ENCODE peak calls at places on chromosomes 6 and 20, in ten cellular contexts. One of them, this sample, is unnamed.

GRCh38 chr6:8108031-8108660 is 5.8 kb upstream of the EEF1E1 start:
- DNase-seq in foreskin fibroblast: peak; percentile 98
- DNase-seq in K562: peak; percentile 36
- DNase-seq in testis: no peak
- DNase-seq in psoas muscle: no peak
- DNase-seq in ovary: no peak
- DNase-seq in AG09319: peak; percentile 77
- DNase-seq in left ventricle myocardium inferior: no peak
- DNase-seq in GM13977: no peak
- DNase-seq in kidney: no peak
- DNase-seq in this sample: no peak

GRCh38 chr6:51960419-51960818 is 127.0 kb downstream of the PKHD1 start:
- DNase-seq in psoas muscle: no peak
- DNase-seq in left ventricle myocardium inferior: no peak
- DNase-seq in ovary: no peak
- DNase-seq in testis: peak; percentile 65
- DNase-seq in kidney: no peak
- DNase-seq in AG09319: no peak
- DNase-seq in GM13977: no peak
- DNase-seq in foreskin fibroblast: no peak
- DNase-seq in K562: no peak
- DNase-seq in this sample: no peak

GRCh38 chr6:63923139-63923739 is 287.6 kb downstream of the PHF3 start:
- DNase-seq in ovary: no peak
- DNase-seq in K562: peak; percentile 34
- DNase-seq in psoas muscle: no peak
- DNase-seq in testis: no peak
- DNase-seq in left ventricle myocardium inferior: no peak
- DNase-seq in GM13977: peak; percentile 36
- DNase-seq in AG09319: no peak
- DNase-seq in foreskin fibroblast: peak; percentile 3
- DNase-seq in kidney: no peak
- DNase-seq in this sample: peak; percentile 43

GRCh38 chr6:128725271-128726233 is 157.4 kb upstream of the LAMA2 start:
- DNase-seq in K562: peak; percentile 14
- DNase-seq in psoas muscle: no peak
- DNase-seq in kidney: no peak
- DNase-seq in testis: peak; percentile 39
- DNase-seq in AG09319: no peak
- DNase-seq in left ventricle myocardium inferior: no peak
- DNase-seq in ovary: peak; percentile 48
- DNase-seq in foreskin fibroblast: peak; percentile 31
- DNase-seq in GM13977: no peak
- DNase-seq in this sample: peak; percentile 8

GRCh38 chr6:121504227-121504626 is 68.8 kb downstream of the GJA1 start:
- DNase-seq in kidney: no peak
- DNase-seq in GM13977: no peak
- DNase-seq in left ventricle myocardium inferior: no peak
- DNase-seq in K562: no peak
- DNase-seq in AG09319: no peak
- DNase-seq in ovary: no peak
- DNase-seq in testis: no peak
- DNase-seq in foreskin fibroblast: peak; percentile 82
- DNase-seq in psoas muscle: no peak
- DNase-seq in this sample: no peak

GRCh38 chr6:116084284-116084683 is 16.4 kb upstream of the NT5DC1 start:
- DNase-seq in psoas muscle: no peak
- DNase-seq in testis: no peak
- DNase-seq in AG09319: no peak
- DNase-seq in K562: no peak
- DNase-seq in left ventricle myocardium inferior: no peak
- DNase-seq in GM13977: no peak
- DNase-seq in ovary: no peak
- DNase-seq in foreskin fibroblast: no peak
- DNase-seq in kidney: no peak
- DNase-seq in this sample: no peak

GRCh38 chr6:157317129-157317814 is 6.0 kb downstream of the TMEM242 start:
- DNase-seq in left ventricle myocardium inferior: peak; percentile 68
- DNase-seq in ovary: peak; percentile 90
- DNase-seq in K562: peak; percentile 73
- DNase-seq in GM13977: no peak
- DNase-seq in AG09319: peak; percentile 44
- DNase-seq in kidney: no peak
- DNase-seq in testis: peak; percentile 70
- DNase-seq in foreskin fibroblast: peak; percentile 87
- DNase-seq in psoas muscle: peak; percentile 86
- DNase-seq in this sample: no peak

GRCh38 chr20:39800548-39800947 is 838.4 kb downstream of the DHX35 start:
- DNase-seq in kidney: peak; percentile 45
- DNase-seq in testis: no peak
- DNase-seq in K562: no peak
- DNase-seq in left ventricle myocardium inferior: peak; percentile 56
- DNase-seq in ovary: no peak
- DNase-seq in GM13977: peak; percentile 5
- DNase-seq in psoas muscle: peak; percentile 65
- DNase-seq in AG09319: peak; percentile 30
- DNase-seq in foreskin fibroblast: peak; percentile 6
- DNase-seq in this sample: peak; percentile 22

DNA sequence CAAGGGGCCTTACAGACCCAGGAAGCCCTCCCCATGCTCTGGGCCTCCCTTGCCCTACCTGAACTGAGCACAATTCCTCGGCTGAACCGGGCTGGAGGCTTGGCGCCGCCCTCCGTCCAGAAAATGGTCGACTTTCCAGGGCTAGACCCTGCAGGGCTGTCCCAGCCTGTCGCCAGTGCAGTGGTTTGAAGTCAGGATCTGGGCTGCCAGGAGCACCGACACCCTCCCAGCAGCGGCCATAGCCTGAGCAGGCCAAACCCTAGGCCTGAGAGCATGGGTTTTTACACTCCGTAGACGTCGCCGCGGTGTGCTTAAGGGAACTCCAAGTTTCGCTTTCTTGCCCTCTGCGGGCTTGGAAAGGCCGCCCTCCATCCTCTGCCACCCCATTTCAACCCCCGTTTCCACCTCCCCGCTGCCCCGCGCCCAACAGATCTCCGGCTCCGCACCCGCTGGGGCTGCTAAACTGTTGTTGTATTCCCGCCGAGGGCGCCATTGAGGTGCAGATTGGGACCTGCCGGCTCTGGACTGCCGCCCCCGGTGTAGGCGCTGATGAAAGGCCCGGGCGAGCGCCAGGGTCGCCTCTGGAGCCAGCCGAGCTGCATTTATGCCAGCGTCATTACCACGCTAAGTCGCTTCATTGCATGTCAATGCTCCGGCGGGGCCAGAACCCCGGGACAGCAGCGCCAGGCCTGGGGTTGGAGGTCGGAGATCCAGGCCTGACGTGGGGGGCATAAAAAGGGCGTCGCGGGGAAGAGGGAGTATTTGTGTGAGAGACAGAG is 2.2 kb upstream of the TFAP2A start:
- DNase-seq in testis: no peak
- DNase-seq in AG09319: no peak
- DNase-seq in K562: no peak
- DNase-seq in ovary: no peak
- DNase-seq in kidney: no peak
- DNase-seq in left ventricle myocardium inferior: no peak
- DNase-seq in psoas muscle: no peak
- DNase-seq in foreskin fibroblast: no peak
- DNase-seq in GM13977: no peak
- DNase-seq in this sample: no peak
- TF ChIP-seq CTCF in testis: no peak
- TF ChIP-seq CTCF in AG09319: no peak
- TF ChIP-seq CTCF in K562: no peak
- TF ChIP-seq CTCF in ovary: no peak
- TF ChIP-seq CTCF in kidney: no peak
- TF ChIP-seq CTCF in left ventricle myocardium inferior: no peak
- TF ChIP-seq CTCF in psoas muscle: no peak
- TF ChIP-seq CTCF in foreskin fibroblast: no peak
- TF ChIP-seq CTCF in GM13977: no peak
- TF ChIP-seq CTCF in this sample: no peak

DNA sequence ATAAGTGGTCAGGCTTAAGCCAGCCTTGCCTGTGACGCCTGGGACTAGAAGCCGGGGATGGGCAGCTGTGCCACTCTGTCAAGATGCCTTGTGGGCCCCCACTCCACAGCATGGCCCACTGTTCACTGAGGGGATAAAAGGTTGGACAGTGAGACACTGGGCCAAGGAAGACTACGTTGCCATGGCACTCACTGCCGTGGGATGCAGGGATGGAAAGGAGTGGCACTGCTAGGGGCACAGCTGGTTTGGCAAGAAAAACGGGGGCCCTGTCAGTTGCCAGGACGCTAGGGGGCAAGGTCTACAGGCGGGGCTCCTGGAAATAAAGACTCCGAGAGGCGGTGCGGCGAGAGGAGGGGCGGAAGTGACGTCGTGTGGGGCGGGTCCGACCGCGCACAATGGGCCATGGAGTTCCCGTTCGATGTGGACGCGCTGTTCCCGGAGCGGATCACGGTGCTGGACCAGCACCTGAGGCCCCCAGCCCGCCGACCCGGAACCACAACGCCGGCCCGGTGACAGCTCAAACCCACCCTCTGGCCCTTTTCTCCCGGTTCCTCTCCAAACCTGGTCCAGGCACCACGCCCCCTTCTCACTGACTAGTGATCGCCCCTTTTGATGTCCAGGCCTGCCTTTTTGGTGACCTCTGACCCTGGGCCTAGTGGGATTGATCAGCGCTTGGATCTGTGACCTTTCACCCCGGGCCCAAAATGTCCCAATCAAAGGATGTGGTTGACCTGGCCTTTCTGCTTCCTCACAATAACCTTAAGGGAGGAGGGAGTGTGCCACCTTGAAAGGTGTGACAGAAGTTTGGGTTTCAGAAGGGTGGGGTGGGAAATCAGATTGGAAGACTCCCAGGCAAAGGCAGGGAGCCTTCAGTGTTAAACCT is at the start of gene ATAT1:
- DNase-seq in testis: peak; percentile 92
- DNase-seq in K562: peak; percentile 59
- DNase-seq in ovary: peak; percentile 91
- DNase-seq in kidney: peak; percentile 96
- DNase-seq in foreskin fibroblast: peak; percentile 78
- DNase-seq in left ventricle myocardium inferior: peak; percentile 92
- DNase-seq in GM13977: peak; percentile 88
- DNase-seq in AG09319: no peak
- DNase-seq in psoas muscle: peak; percentile 94
- DNase-seq in this sample: peak; percentile 91
- TF ChIP-seq CTCF in testis: peak; percentile 41
- TF ChIP-seq CTCF in K562: peak; percentile 23
- TF ChIP-seq CTCF in ovary: peak; percentile 47
- TF ChIP-seq CTCF in kidney: peak; percentile 50
- TF ChIP-seq CTCF in foreskin fibroblast: peak; percentile 41
- TF ChIP-seq CTCF in left ventricle myocardium inferior: peak; percentile 60
- TF ChIP-seq CTCF in GM13977: peak; percentile 35
- TF ChIP-seq CTCF in AG09319: peak; percentile 39
- TF ChIP-seq CTCF in psoas muscle: peak; percentile 24
- TF ChIP-seq CTCF in this sample: peak; percentile 51

DNA sequence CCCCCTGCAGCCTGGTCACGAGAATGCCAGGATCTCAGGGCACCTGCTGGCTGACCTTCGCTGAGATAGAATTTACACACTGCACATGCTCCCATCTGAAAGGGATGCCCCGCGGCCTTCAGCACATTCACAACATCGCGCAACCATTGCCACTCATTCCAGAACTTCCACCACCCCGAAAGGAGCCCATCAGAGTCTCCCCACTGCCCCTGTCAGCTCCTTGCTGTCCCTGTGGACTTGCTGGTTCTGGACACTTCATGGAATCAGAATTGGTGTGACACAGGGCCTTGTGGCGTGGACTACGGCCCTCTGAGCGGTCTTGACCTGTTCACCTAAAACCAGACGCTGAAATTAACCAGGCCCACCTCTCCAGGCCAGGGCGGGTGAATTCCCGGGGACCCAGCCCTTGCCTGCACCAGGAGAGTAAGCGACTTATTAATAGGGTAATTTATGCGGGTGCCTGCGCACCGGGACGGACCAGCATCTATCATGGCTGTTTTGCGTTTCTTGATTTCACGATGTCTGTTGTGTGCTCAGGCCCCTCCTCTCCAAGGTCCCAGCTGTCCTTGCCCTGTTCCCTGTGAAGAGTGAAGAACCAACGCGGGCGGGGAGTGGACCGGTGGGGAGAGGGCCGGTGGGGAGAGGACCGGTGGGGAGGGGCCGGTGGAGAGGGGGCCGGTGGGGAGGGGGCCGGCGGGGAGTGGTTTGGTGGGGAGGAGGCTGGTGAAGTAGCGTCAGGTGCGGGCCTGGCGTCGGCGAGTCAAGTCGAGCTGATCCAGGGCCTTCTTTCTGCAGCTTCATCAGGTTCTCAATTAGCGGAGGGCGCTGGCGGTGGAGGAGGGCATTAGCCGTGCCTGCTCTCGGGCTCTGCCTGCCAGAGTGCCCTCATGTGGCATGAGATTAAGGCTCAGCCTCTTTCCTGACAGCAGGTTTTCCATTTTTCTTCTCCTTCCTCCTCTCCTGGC is 20.9 kb upstream of the BHLHE23 start:
- DNase-seq in K562: no peak
- DNase-seq in kidney: peak; percentile 39
- DNase-seq in GM13977: peak; percentile 76
- DNase-seq in foreskin fibroblast: no peak
- DNase-seq in testis: no peak
- DNase-seq in AG09319: no peak
- DNase-seq in ovary: no peak
- DNase-seq in psoas muscle: peak; percentile 25
- DNase-seq in left ventricle myocardium inferior: peak; percentile 10
- DNase-seq in this sample: no peak
- TF ChIP-seq CTCF in K562: no peak
- TF ChIP-seq CTCF in kidney: no peak
- TF ChIP-seq CTCF in GM13977: peak; percentile 14
- TF ChIP-seq CTCF in foreskin fibroblast: no peak
- TF ChIP-seq CTCF in testis: no peak
- TF ChIP-seq CTCF in AG09319: no peak
- TF ChIP-seq CTCF in ovary: no peak
- TF ChIP-seq CTCF in psoas muscle: no peak
- TF ChIP-seq CTCF in left ventricle myocardium inferior: no peak
- TF ChIP-seq CTCF in this sample: no peak

GRCh38 chr20:23425129-23425528 is 3.8 kb upstream of the NAPB start:
- DNase-seq in left ventricle myocardium inferior: no peak
- DNase-seq in testis: no peak
- DNase-seq in kidney: no peak
- DNase-seq in foreskin fibroblast: no peak
- DNase-seq in K562: no peak
- DNase-seq in ovary: no peak
- DNase-seq in AG09319: no peak
- DNase-seq in psoas muscle: no peak
- DNase-seq in GM13977: no peak
- DNase-seq in this sample: no peak

GRCh38 chr20:23419995-23420901 is 1.0 kb downstream of the NAPB start:
- DNase-seq in psoas muscle: peak; percentile 68
- DNase-seq in kidney: peak; percentile 80
- DNase-seq in GM13977: peak; percentile 58
- DNase-seq in AG09319: no peak
- DNase-seq in K562: peak; percentile 53
- DNase-seq in ovary: peak; percentile 56
- DNase-seq in foreskin fibroblast: peak; percentile 47
- DNase-seq in left ventricle myocardium inferior: peak; percentile 29
- DNase-seq in testis: peak; percentile 67
- DNase-seq in this sample: peak; percentile 60

GRCh38 chr20:23417861-23418260 is 3.4 kb downstream of the NAPB start:
- DNase-seq in AG09319: no peak
- DNase-seq in foreskin fibroblast: no peak
- DNase-seq in testis: no peak
- DNase-seq in GM13977: no peak
- DNase-seq in kidney: no peak
- DNase-seq in ovary: no peak
- DNase-seq in K562: no peak
- DNase-seq in psoas muscle: no peak
- DNase-seq in left ventricle myocardium inferior: no peak
- DNase-seq in this sample: no peak

GRCh38 chr20:23419657-23419994 is 1.7 kb downstream of the NAPB start:
- DNase-seq in left ventricle myocardium inferior: no peak
- DNase-seq in psoas muscle: no peak
- DNase-seq in GM13977: no peak
- DNase-seq in AG09319: no peak
- DNase-seq in ovary: no peak
- DNase-seq in testis: no peak
- DNase-seq in kidney: no peak
- DNase-seq in K562: no peak
- DNase-seq in foreskin fibroblast: no peak
- DNase-seq in this sample: no peak

DNA sequence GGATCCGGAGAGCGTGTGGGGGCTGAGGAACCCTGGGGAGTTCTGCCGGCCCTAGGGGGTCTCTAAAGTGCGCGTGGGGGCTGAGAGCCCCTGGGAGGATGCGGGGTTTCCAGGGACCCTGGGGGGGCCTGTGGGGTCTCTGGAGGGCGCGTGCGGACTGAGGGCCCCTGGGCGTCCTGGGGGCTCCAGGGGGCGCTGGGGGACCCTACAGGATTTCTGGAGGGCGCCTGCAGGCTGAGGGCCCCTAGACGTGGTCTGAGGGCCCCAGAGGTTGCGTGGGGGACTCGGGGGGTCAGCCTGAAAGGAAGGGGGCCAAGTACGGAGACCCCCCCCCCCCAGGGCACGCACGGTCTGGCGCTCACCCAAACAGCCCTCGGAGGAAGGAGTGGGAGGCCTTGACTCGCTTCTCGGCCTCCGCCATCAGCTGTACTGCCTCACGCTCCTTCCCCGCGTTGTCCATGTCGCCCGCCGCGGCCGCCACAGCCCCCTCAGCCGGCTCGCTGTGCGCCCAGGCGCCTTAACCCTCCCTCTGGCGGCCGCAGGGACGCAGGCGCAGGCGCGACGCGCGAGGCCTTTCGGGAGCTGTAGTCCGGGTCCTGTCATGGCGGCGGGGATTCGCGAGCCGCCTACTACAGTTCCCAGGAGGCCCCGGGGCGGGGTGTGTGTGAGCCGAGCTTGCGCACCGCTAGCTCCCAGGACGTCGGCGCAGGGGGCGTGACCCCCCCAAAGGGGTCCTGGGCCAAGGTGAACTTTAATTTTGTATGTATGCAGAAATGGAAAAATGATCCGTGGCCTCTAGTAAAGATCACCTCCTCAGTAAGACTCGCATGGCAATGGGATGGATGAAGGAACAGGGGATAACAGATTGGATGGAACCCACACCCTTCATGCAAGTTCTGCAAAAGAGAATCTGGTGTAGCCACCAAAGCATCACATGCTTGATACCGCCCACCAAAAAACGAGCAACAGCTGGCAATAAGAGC is at the start of gene NAPB:
- DNase-seq in AG09319: peak; percentile 63
- DNase-seq in ovary: peak; percentile 93
- DNase-seq in psoas muscle: peak; percentile 97
- DNase-seq in foreskin fibroblast: peak; percentile 91
- DNase-seq in GM13977: peak; percentile 96
- DNase-seq in left ventricle myocardium inferior: peak; percentile 97
- DNase-seq in testis: peak; percentile 98
- DNase-seq in kidney: peak; percentile 98
- DNase-seq in K562: peak; percentile 84
- DNase-seq in this sample: peak; percentile 96
- TF ChIP-seq CTCF in AG09319: peak; percentile 14
- TF ChIP-seq CTCF in ovary: peak; percentile 92
- TF ChIP-seq CTCF in psoas muscle: peak; percentile 61
- TF ChIP-seq CTCF in foreskin fibroblast: peak; percentile 44
- TF ChIP-seq CTCF in GM13977: peak; percentile 21
- TF ChIP-seq CTCF in left ventricle myocardium inferior: peak; percentile 83
- TF ChIP-seq CTCF in testis: peak; percentile 75
- TF ChIP-seq CTCF in kidney: peak; percentile 50
- TF ChIP-seq CTCF in K562: peak; percentile 15
- TF ChIP-seq CTCF in this sample: peak; percentile 22

This sample was measured in GM10248.